ENCODE peak calls at places on chromosomes 12 and 14, in eight cellular contexts. One of them, this sample, is unnamed.

GRCh38 chr12:96302706-96303310 is 97.4 kb downstream of the CDK17 start:
- DNase-seq in uterus: no peak
- DNase-seq in sigmoid colon: no peak
- DNase-seq in heart left ventricle: no peak
- DNase-seq in gastrocnemius medialis: no peak
- DNase-seq in ovary: no peak
- DNase-seq in H54: no peak
- DNase-seq in IMR-90: no peak
- DNase-seq in this sample: no peak

GRCh38 chr12:24791622-24792021 is 157.3 kb downstream of the BCAT1 start:
- DNase-seq in sigmoid colon: no peak
- DNase-seq in ovary: no peak
- DNase-seq in IMR-90: no peak
- DNase-seq in H54: no peak
- DNase-seq in heart left ventricle: no peak
- DNase-seq in uterus: no peak
- DNase-seq in gastrocnemius medialis: no peak
- DNase-seq in this sample: peak; percentile 22

GRCh38 chr14:71586131-71586893 is 345.9 kb upstream of the RGS6 start:
- DNase-seq in H54: peak; percentile 2
- DNase-seq in gastrocnemius medialis: no peak
- DNase-seq in sigmoid colon: no peak
- DNase-seq in IMR-90: peak; percentile 59
- DNase-seq in ovary: no peak
- DNase-seq in heart left ventricle: no peak
- DNase-seq in uterus: peak; percentile 45
- DNase-seq in this sample: no peak

GRCh38 chr12:67474934-67475620 is 173.5 kb upstream of the DYRK2 start:
- DNase-seq in gastrocnemius medialis: no peak
- DNase-seq in sigmoid colon: no peak
- DNase-seq in uterus: no peak
- DNase-seq in ovary: no peak
- DNase-seq in H54: no peak
- DNase-seq in heart left ventricle: no peak
- DNase-seq in IMR-90: no peak
- DNase-seq in this sample: no peak

GRCh38 chr12:12661086-12661485 is 34.9 kb downstream of the GPR19 start:
- DNase-seq in uterus: no peak
- DNase-seq in H54: peak; percentile 23
- DNase-seq in ovary: no peak
- DNase-seq in gastrocnemius medialis: no peak
- DNase-seq in heart left ventricle: no peak
- DNase-seq in IMR-90: peak; percentile 76
- DNase-seq in sigmoid colon: no peak
- DNase-seq in this sample: no peak

GRCh38 chr14:101665478-101666078 is 95.9 kb upstream of the PPP2R5C start:
- DNase-seq in H54: peak; percentile 20
- DNase-seq in sigmoid colon: no peak
- DNase-seq in gastrocnemius medialis: no peak
- DNase-seq in IMR-90: peak; percentile 37
- DNase-seq in heart left ventricle: no peak
- DNase-seq in uterus: peak; percentile 43
- DNase-seq in ovary: peak; percentile 60
- DNase-seq in this sample: peak; percentile 25

GRCh38 chr14:32171469-32171868 is 30.4 kb upstream of the RNU6-7 start:
- DNase-seq in IMR-90: no peak
- DNase-seq in uterus: no peak
- DNase-seq in ovary: no peak
- DNase-seq in gastrocnemius medialis: no peak
- DNase-seq in heart left ventricle: no peak
- DNase-seq in sigmoid colon: no peak
- DNase-seq in H54: no peak
- DNase-seq in this sample: no peak

GRCh38 chr12:128078311-128078851 is 188.6 kb upstream of the TMEM132C start:
- DNase-seq in gastrocnemius medialis: no peak
- DNase-seq in H54: no peak
- DNase-seq in IMR-90: no peak
- DNase-seq in ovary: no peak
- DNase-seq in heart left ventricle: no peak
- DNase-seq in uterus: no peak
- DNase-seq in sigmoid colon: no peak
- DNase-seq in this sample: no peak

DNA sequence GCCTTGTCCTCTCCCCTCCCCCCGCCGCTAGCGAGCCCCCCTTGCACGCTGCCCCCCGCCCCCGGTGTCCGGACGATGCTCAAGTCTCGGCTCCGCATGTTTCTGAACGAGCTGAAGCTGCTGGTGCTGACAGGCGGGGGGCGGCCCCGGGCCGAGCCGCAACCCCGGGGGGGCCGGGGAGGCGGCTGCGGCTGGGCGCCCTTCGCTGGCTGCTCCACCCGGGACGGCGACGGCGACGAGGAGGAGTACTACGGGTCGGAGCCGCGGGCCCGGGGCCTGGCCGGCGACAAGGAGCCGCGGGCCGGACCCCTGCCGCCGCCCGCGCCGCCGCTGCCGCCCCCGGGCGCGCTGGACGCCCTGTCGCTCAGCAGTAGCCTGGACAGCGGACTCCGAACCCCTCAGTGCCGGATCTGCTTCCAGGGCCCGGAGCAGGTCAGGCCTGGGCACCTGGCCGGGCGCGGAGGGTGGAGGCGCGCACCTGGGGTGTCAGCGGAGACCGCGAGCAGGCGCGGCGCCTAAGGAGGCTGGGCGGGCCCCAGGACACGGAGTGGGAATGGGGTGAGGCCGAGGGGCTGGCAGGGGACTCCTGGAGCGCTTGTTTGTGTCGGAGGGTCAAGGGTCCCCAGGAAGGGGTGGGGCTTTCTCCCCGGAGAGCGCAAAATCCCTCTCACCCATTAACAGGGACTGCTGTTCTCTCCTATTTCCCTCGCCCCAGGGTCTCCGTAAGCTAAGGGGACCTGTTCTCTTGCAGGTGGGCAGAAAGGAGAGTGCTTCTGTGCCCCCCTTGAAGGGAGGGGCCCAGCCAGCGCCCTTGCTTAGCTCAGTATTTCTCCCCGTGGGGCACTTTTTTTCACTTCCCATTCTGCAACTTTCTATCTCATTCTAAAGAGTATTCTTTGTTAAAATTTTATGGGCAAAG is 810 bp downstream of the MARCHF9 start:
- DNase-seq in IMR-90: no peak
- DNase-seq in uterus: no peak
- DNase-seq in ovary: peak; percentile 59
- DNase-seq in heart left ventricle: peak; percentile 47
- DNase-seq in sigmoid colon: peak; percentile 66
- DNase-seq in gastrocnemius medialis: no peak
- DNase-seq in H54: no peak
- DNase-seq in this sample: peak; percentile 65
- TF ChIP-seq POLR2A in IMR-90: no peak
- TF ChIP-seq POLR2A in uterus: no peak
- TF ChIP-seq POLR2A in ovary: no peak
- TF ChIP-seq POLR2A in heart left ventricle: no peak
- TF ChIP-seq POLR2A in sigmoid colon: no peak
- TF ChIP-seq POLR2A in gastrocnemius medialis: no peak
- TF ChIP-seq POLR2A in H54: no peak
- TF ChIP-seq POLR2A in this sample: peak; percentile 26

GRCh38 chr12:6951551-6952120 is 480 bp downstream of the PTPN6 start:
- DNase-seq in IMR-90: no peak
- DNase-seq in ovary: peak; percentile 33
- DNase-seq in gastrocnemius medialis: no peak
- DNase-seq in sigmoid colon: peak; percentile 56
- DNase-seq in heart left ventricle: no peak
- DNase-seq in H54: no peak
- DNase-seq in uterus: no peak
- DNase-seq in this sample: no peak

GRCh38 chr12:6952121-6952859 is 1.1 kb downstream of the PTPN6 start:
- DNase-seq in ovary: peak; percentile 34
- DNase-seq in sigmoid colon: peak; percentile 61
- DNase-seq in gastrocnemius medialis: no peak
- DNase-seq in IMR-90: no peak
- DNase-seq in heart left ventricle: peak; percentile 24
- DNase-seq in H54: no peak
- DNase-seq in uterus: no peak
- DNase-seq in this sample: no peak

GRCh38 chr12:6952860-6953416 is 1.8 kb downstream of the PTPN6 start:
- DNase-seq in heart left ventricle: no peak
- DNase-seq in sigmoid colon: peak; percentile 45
- DNase-seq in IMR-90: no peak
- DNase-seq in ovary: peak; percentile 18
- DNase-seq in H54: no peak
- DNase-seq in uterus: no peak
- DNase-seq in gastrocnemius medialis: no peak
- DNase-seq in this sample: no peak

GRCh38 chr12:6950401-6950801 is 755 bp upstream of the PTPN6 start:
- DNase-seq in uterus: no peak
- DNase-seq in ovary: peak; percentile 19
- DNase-seq in sigmoid colon: peak; percentile 36
- DNase-seq in H54: no peak
- DNase-seq in gastrocnemius medialis: no peak
- DNase-seq in IMR-90: no peak
- DNase-seq in heart left ventricle: peak; percentile 9
- DNase-seq in this sample: no peak

DNA sequence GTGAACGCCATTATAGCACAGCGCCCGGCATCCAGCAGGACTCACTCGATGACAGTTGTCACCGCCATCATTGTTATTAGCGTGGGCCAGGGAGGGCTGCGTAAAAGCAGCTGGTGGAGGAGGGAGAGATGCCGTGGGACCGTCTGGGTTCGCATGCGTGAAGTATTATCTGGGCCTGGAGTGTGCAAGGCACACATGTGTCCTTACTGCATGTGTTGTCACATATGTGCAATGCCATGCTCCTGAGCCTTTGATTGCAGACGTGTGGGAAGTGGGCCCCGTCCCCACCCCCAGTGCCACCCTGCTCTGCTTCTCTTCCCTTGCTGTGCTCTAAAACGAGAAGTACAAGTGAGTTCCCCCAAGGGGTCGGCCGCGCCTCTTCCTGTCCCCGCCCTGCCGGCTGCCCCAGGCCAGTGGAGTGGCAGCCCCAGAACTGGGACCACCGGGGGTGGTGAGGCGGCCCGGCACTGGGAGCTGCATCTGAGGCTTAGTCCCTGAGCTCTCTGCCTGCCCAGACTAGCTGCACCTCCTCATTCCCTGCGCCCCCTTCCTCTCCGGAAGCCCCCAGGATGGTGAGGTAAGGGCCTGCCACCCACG is at the start of gene PTPN6:
- DNase-seq in sigmoid colon: peak; percentile 75
- DNase-seq in gastrocnemius medialis: no peak
- DNase-seq in uterus: no peak
- DNase-seq in IMR-90: no peak
- DNase-seq in heart left ventricle: peak; percentile 79
- DNase-seq in ovary: peak; percentile 45
- DNase-seq in H54: no peak
- DNase-seq in this sample: no peak
- TF ChIP-seq POLR2A in sigmoid colon: no peak
- TF ChIP-seq POLR2A in gastrocnemius medialis: no peak
- TF ChIP-seq POLR2A in uterus: no peak
- TF ChIP-seq POLR2A in IMR-90: no peak
- TF ChIP-seq POLR2A in heart left ventricle: no peak
- TF ChIP-seq POLR2A in ovary: no peak
- TF ChIP-seq POLR2A in H54: no peak
- TF ChIP-seq POLR2A in this sample: no peak

DNA sequence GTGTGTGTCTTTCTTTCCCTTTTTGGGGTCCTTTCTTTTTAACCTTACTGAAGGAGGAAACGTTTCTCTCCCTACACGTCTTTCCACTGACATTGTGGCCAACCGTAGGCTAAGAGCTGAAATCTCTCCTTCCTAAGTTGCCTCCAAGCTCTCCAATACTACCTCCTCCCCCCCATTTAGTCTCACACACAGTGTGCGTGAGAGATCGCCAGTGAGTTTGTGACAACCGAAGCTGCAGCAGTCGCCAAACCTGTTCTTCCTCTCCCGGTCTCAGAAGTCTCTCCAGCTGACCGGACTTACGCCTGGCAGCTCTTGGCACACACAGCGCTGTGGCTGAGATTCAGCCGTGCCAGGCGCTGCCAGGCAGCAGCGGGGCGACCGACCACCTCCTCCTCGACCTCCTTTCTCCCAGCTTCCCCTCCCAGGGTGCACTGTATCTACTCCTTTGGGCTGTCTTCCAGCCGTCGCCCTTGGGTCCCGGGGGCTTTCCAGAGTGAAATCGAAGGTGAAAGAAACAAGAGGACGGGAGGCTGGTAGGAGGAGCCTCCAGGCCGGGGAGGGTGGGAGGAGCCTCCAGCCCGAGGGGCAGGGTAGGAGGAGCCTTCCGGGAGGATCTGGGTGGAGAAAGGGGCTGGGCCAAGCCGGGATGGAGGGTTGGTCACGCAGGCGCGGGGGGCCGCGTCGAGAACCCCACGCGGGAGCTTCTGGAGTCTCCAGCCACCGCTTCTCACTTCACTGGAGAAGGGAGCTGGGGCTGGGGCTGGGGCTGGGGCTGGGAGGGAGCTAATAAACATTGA is at the start of gene TMTC2:
- DNase-seq in sigmoid colon: peak; percentile 97
- DNase-seq in IMR-90: peak; percentile 82
- DNase-seq in uterus: peak; percentile 93
- DNase-seq in heart left ventricle: peak; percentile 94
- DNase-seq in H54: peak; percentile 74
- DNase-seq in gastrocnemius medialis: peak; percentile 76
- DNase-seq in ovary: peak; percentile 94
- DNase-seq in this sample: peak; percentile 97
- TF ChIP-seq POLR2A in sigmoid colon: peak; percentile 37
- TF ChIP-seq POLR2A in IMR-90: no peak
- TF ChIP-seq POLR2A in uterus: peak; percentile 56
- TF ChIP-seq POLR2A in heart left ventricle: peak; percentile 63
- TF ChIP-seq POLR2A in H54: peak; percentile 41
- TF ChIP-seq POLR2A in gastrocnemius medialis: peak; percentile 55
- TF ChIP-seq POLR2A in ovary: no peak
- TF ChIP-seq POLR2A in this sample: peak; percentile 53

GRCh38 chr12:28191018-28191595 is 851 bp downstream of the CCDC91 start:
- DNase-seq in sigmoid colon: no peak
- DNase-seq in H54: peak; percentile 40
- DNase-seq in ovary: no peak
- DNase-seq in uterus: no peak
- DNase-seq in gastrocnemius medialis: peak; percentile 59
- DNase-seq in IMR-90: peak; percentile 55
- DNase-seq in heart left ventricle: peak; percentile 39
- DNase-seq in this sample: no peak

GRCh38 chr12:28189774-28190320 is 409 bp upstream of the CCDC91 start:
- DNase-seq in H54: no peak
- DNase-seq in sigmoid colon: no peak
- DNase-seq in gastrocnemius medialis: no peak
- DNase-seq in uterus: no peak
- DNase-seq in ovary: no peak
- DNase-seq in IMR-90: no peak
- DNase-seq in heart left ventricle: no peak
- DNase-seq in this sample: no peak

GRCh38 chr12:28192145-28192544 is 1.9 kb downstream of the CCDC91 start:
- DNase-seq in gastrocnemius medialis: no peak
- DNase-seq in IMR-90: no peak
- DNase-seq in H54: no peak
- DNase-seq in uterus: no peak
- DNase-seq in sigmoid colon: no peak
- DNase-seq in ovary: no peak
- DNase-seq in heart left ventricle: no peak
- DNase-seq in this sample: no peak

GRCh38 chr12:28191690-28192089 is 1.4 kb downstream of the CCDC91 start:
- DNase-seq in IMR-90: peak; percentile 2
- DNase-seq in sigmoid colon: no peak
- DNase-seq in ovary: no peak
- DNase-seq in H54: peak; percentile 6
- DNase-seq in gastrocnemius medialis: no peak
- DNase-seq in heart left ventricle: no peak
- DNase-seq in uterus: no peak
- DNase-seq in this sample: peak; percentile 56

DNA sequence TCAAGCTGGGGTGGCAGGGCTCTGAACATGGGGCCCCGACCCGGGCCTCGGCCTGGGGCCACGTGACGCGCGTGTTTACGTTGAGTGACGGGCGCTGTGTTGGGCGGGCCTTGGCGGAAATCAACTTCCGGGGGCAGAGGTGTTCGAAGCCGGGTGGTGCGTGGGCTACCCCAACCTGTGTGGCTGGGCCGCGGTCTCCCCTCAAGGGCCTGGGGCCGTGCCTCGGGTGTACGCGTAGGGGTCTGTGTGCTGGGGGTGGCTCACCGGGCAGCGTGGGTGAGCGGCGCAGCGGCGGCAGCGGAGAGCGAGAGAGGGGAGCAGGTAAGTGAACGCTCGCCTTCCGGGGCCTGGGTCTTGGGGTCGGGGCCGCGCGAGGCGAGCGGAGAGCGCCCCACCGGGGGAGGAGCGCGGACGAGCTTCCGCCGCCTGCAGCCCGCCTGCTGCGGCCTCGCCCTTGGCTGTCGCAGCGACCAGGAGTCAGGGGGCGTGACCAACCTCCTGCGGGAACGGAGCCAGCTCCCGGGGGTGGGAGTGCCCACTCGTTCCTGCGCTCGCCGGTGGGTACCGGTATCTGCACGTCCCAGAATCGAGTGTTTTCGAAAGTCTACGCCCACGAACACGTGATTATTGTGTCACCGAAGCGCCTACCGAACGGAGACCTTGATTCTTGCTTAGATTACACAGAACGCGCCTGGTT is at the start of gene CCDC91:
- DNase-seq in uterus: peak; percentile 85
- DNase-seq in IMR-90: peak; percentile 77
- DNase-seq in ovary: peak; percentile 91
- DNase-seq in sigmoid colon: peak; percentile 94
- DNase-seq in heart left ventricle: peak; percentile 89
- DNase-seq in H54: peak; percentile 68
- DNase-seq in gastrocnemius medialis: peak; percentile 78
- DNase-seq in this sample: peak; percentile 92
- TF ChIP-seq POLR2A in uterus: peak; percentile 39
- TF ChIP-seq POLR2A in IMR-90: peak; percentile 70
- TF ChIP-seq POLR2A in ovary: peak; percentile 60
- TF ChIP-seq POLR2A in sigmoid colon: no peak
- TF ChIP-seq POLR2A in heart left ventricle: peak; percentile 53
- TF ChIP-seq POLR2A in H54: peak; percentile 12
- TF ChIP-seq POLR2A in gastrocnemius medialis: peak; percentile 55
- TF ChIP-seq POLR2A in this sample: peak; percentile 85

This sample was measured in body of pancreas.